ENCODE peak calls at places on chromosomes 16 and 17, in nine cellular contexts. E, U, V, H, C, Y, P, W and R are unnamed samples.

GRCh38 chr16:78310990-78311561 is 211.6 kb downstream of the WWOX start:
- DNase-seq in E (peak), U (no peak), V (no peak), H (no peak), C (no peak), Y (no peak), P (no peak), W (no peak), R (no peak)

GRCh38 chr16:65120811-65121721 is 797 bp downstream of the CDH11 start:
- DNase-seq in E (no peak), U (no peak), V (no peak), H (no peak), C (peak), Y (no peak), P (no peak), W (no peak), R (no peak)

GRCh38 chr17:18146259-18146658 is 37.4 kb upstream of the ALKBH5 start:
- DNase-seq in E (no peak), U (no peak), V (no peak), H (no peak), C (no peak), Y (no peak), P (no peak), W (no peak), R (no peak)

GRCh38 chr17:17472333-17472920 is 4.4 kb upstream of the MED9 start:
- DNase-seq in E (no peak), U (no peak), V (no peak), H (no peak), C (no peak), Y (no peak), P (no peak), W (no peak), R (no peak)

GRCh38 chr17:44905006-44906000 is 6.1 kb upstream of the EFTUD2 start:
- DNase-seq in E (no peak), U (no peak), V (no peak), H (no peak), C (peak), Y (no peak), P (no peak), W (no peak), R (no peak)

GRCh38 chr16:10923146-10923649 is 19.1 kb downstream of the DEXI start:
- DNase-seq in E (no peak), U (no peak), V (no peak), H (no peak), C (no peak), Y (no peak), P (no peak), W (no peak), R (no peak)

GRCh38 chr17:81315170-81315884 is 20.2 kb upstream of the SLC38A10 start:
- DNase-seq in E (no peak), U (no peak), V (no peak), H (no peak), C (no peak), Y (no peak), P (no peak), W (no peak), R (no peak)

GRCh38 chr16:8928467-8928957 is 35.2 kb downstream of the USP7 start:
- DNase-seq in E (peak), U (no peak), V (no peak), H (peak), C (peak), Y (no peak), P (no peak), W (no peak), R (peak)

GRCh38 chr16:15033309-15033707 is 22.6 kb downstream of the NTAN1 start:
- DNase-seq in E (no peak), U (no peak), V (no peak), H (no peak), C (no peak), Y (no peak), P (no peak), W (no peak), R (no peak)

GRCh38 chr17:63848834-63849689 is 6.6 kb upstream of the SMARCD2 start:
- DNase-seq in E (peak), U (peak), V (peak), H (peak), C (peak), Y (peak), P (peak), W (no peak), R (peak)

GRCh38 chr16:30934827-30935557 is 11.6 kb downstream of the FBXL19 start:
- DNase-seq in E (peak), U (no peak), V (no peak), H (peak), C (peak), Y (peak), P (no peak), W (no peak), R (no peak)

GRCh38 chr17:20244671-20245070 is 222.7 kb downstream of the LGALS9B start:
- DNase-seq in E (no peak), U (no peak), V (no peak), H (no peak), C (no peak), Y (no peak), P (no peak), W (no peak), R (no peak)

GRCh38 chr17:39739020-39739884 is 1.5 kb downstream of the GRB7 start:
- DNase-seq in E (no peak), U (no peak), V (no peak), H (no peak), C (peak), Y (peak), P (no peak), W (no peak), R (no peak)

GRCh38 chr17:58373923-58374322 is 21.9 kb upstream of the SUPT4H1 start:
- DNase-seq in E (no peak), U (no peak), V (no peak), H (no peak), C (no peak), Y (no peak), P (no peak), W (no peak), R (no peak)

GRCh38 chr17:81027038-81027437 is 7.9 kb upstream of the BAIAP2 start:
- DNase-seq in E (no peak), U (no peak), V (no peak), H (no peak), C (peak), Y (no peak), P (no peak), W (no peak), R (no peak)

GRCh38 chr16:77450790-77451487 is 16.1 kb upstream of the ADAMTS18 start:
- DNase-seq in E (no peak), U (no peak), V (no peak), H (no peak), C (no peak), Y (peak), P (no peak), W (no peak), R (no peak)

GRCh38 chr17:36463916-36464764 is 22.3 kb upstream of the ZNHIT3 start:
- DNase-seq in E (peak), U (no peak), V (no peak), H (peak), C (peak), Y (no peak), P (no peak), W (no peak), R (peak)

GRCh38 chr16:80563066-80563465 is 22.3 kb downstream of the DYNLRB2 start:
- DNase-seq in E (no peak), U (no peak), V (no peak), H (no peak), C (no peak), Y (no peak), P (no peak), W (no peak), R (no peak)

GRCh38 chr16:88631384-88631783 is 7.0 kb upstream of the IL17C start:
- DNase-seq in E (no peak), U (no peak), V (no peak), H (no peak), C (no peak), Y (no peak), P (no peak), W (no peak), R (no peak)

GRCh38 chr17:50581316-50581715 is 20.8 kb downstream of the CACNA1G start:
- DNase-seq in E (no peak), U (no peak), V (no peak), H (no peak), C (no peak), Y (no peak), P (no peak), W (no peak), R (no peak)

GRCh38 chr16:65113441-65113840 is 8.4 kb downstream of the CDH11 start:
- DNase-seq in E (no peak), U (no peak), V (no peak), H (no peak), C (no peak), Y (no peak), P (no peak), W (no peak), R (no peak)

GRCh38 chr17:7883781-7884386 is 4.7 kb upstream of the CHD3 start:
- DNase-seq in E (peak), U (no peak), V (no peak), H (peak), C (peak), Y (peak), P (no peak), W (no peak), R (no peak)

GRCh38 chr17:62616993-62617893 is 10.2 kb upstream of the MRC2 start:
- DNase-seq in E (no peak), U (no peak), V (no peak), H (no peak), C (peak), Y (no peak), P (no peak), W (peak), R (no peak)

GRCh38 chr16:89174877-89175276 is 3.3 kb downstream of the CDH15 start:
- DNase-seq in E (no peak), U (no peak), V (no peak), H (no peak), C (no peak), Y (no peak), P (no peak), W (no peak), R (no peak)

GRCh38 chr16:86027366-86028126 is 128.6 kb downstream of the IRF8 start:
- DNase-seq in E (no peak), U (no peak), V (no peak), H (no peak), C (no peak), Y (no peak), P (no peak), W (no peak), R (no peak)

GRCh38 chr17:4003131-4003500 is 38.9 kb upstream of the ATP2A3 start:
- DNase-seq in E (no peak), U (no peak), V (no peak), H (no peak), C (no peak), Y (no peak), P (no peak), W (no peak), R (no peak)

GRCh38 chr16:19894586-19894985 is 9.9 kb upstream of the GPRC5B start:
- DNase-seq in E (no peak), U (no peak), V (no peak), H (no peak), C (no peak), Y (no peak), P (no peak), W (no peak), R (no peak)

GRCh38 chr16:87207509-87207908 is 109.7 kb downstream of the C16orf95 start:
- DNase-seq in E (no peak), U (peak), V (no peak), H (no peak), C (peak), Y (no peak), P (no peak), W (no peak), R (no peak)

GRCh38 chr17:82956146-82956725 is 116.4 kb upstream of the ZNF750 start:
- DNase-seq in E (no peak), U (no peak), V (no peak), H (no peak), C (no peak), Y (no peak), P (no peak), W (no peak), R (no peak)

GRCh38 chr16:117381-118365 is 20.8 kb downstream of the NPRL3 start:
- DNase-seq in E (peak), U (no peak), V (peak), H (peak), C (peak), Y (peak), P (no peak), W (no peak), R (peak)

GRCh38 chr17:63696381-63696961 is 3.5 kb downstream of the LIMD2 start:
- DNase-seq in E (peak), U (no peak), V (no peak), H (peak), C (peak), Y (no peak), P (no peak), W (no peak), R (peak)

GRCh38 chr17:21129023-21129681 is 2.4 kb downstream of the DHRS7B start:
- DNase-seq in E (no peak), U (no peak), V (no peak), H (no peak), C (peak), Y (peak), P (no peak), W (no peak), R (no peak)

GRCh38 chr16:1198194-1198593 is 26.9 kb downstream of the TPSG1 start:
- DNase-seq in E (no peak), U (no peak), V (no peak), H (no peak), C (no peak), Y (no peak), P (no peak), W (no peak), R (no peak)

GRCh38 chr17:5947701-5948180 is 122.4 kb upstream of the WSCD1 start:
- DNase-seq in E (no peak), U (no peak), V (no peak), H (no peak), C (no peak), Y (no peak), P (no peak), W (no peak), R (no peak)